ENCODE peak calls at places on chromosomes 3 and 15, in four cellular contexts. D, P, A and Z are unnamed samples. For H3K4me1, the result is how much of the 10 kb centered on the place peaks cover.

GRCh38 chr15:95932676-95933075 is 397.8 kb upstream of the NR2F2 start:
- DNase-seq in D (no peak), P (no peak), A (no peak), Z (no peak)

GRCh38 chr15:80778964-80779657 is at the start of gene CEMIP:
- DNase-seq in D (peak), P (peak), A (peak), Z (peak)

GRCh38 chr3:99837715-99838114 is 20.1 kb downstream of the CMSS1 start:
- DNase-seq in D (no peak), P (no peak), A (no peak), Z (no peak)

GRCh38 chr3:3080309-3080708 is 29.9 kb downstream of the IL5RA start:
- DNase-seq in D (no peak), P (no peak), A (no peak), Z (no peak)

GRCh38 chr3:115698851-115699535 is 75.7 kb downstream of the GAP43 start:
- DNase-seq in D (no peak), P (peak), A (no peak), Z (peak)

GRCh38 chr3:78868570-78868969 is 899.2 kb downstream of the ROBO1 start:
- DNase-seq in D (no peak), P (no peak), A (no peak), Z (no peak)

GRCh38 chr3:107516475-107516874 is 6.3 kb upstream of the BBX start:
- DNase-seq in D (no peak), P (no peak), A (no peak), Z (no peak)

GRCh38 chr3:49803464-49804140 is 541 bp downstream of the INKA1 start:
- DNase-seq in D (no peak), P (no peak), A (no peak), Z (peak)

GRCh38 chr15:39451121-39451698 is 129.7 kb upstream of the THBS1 start:
- DNase-seq in D (no peak), P (no peak), A (no peak), Z (no peak)

GRCh38 chr15:62068071-62068786 is 1.5 kb downstream of the C2CD4A start:
- DNase-seq in D (peak), P (peak), A (peak), Z (peak)

GRCh38 chr3:72820405-72820804 is 27.8 kb downstream of the SHQ1 start:
- DNase-seq in D (peak), P (peak), A (no peak), Z (no peak)

GRCh38 chr3:141979050-141979671 is 102.7 kb downstream of the ATP1B3 start:
- DNase-seq in D (no peak), P (no peak), A (no peak), Z (no peak)

GRCh38 chr3:187504435-187504834 is 136.2 kb downstream of the RTP4 start:
- DNase-seq in D (no peak), P (no peak), A (no peak), Z (no peak)

GRCh38 chr15:93829115-93829849 is 402.1 kb upstream of the MCTP2 start:
- DNase-seq in D (no peak), P (peak), A (no peak), Z (peak)

GRCh38 chr3:52471371-52472238 is 16.2 kb downstream of the NISCH start:
- DNase-seq in D (peak), P (peak), A (peak), Z (peak)

GRCh38 chr3:28624079-28624478 is 275.5 kb upstream of the AZI2 start:
- DNase-seq in D (peak), P (no peak), A (no peak), Z (no peak)

GRCh38 chr3:10806001-10806400 is 10.0 kb upstream of the SLC6A11 start:
- DNase-seq in D (no peak), P (no peak), A (no peak), Z (no peak)

GRCh38 chr3:101950985-101951733 is 101.8 kb downstream of the NFKBIZ start:
- DNase-seq in D (no peak), P (no peak), A (no peak), Z (no peak)

GRCh38 chr15:101429191-101429590 is 60.3 kb downstream of the PCSK6 start:
- DNase-seq in D (no peak), P (no peak), A (no peak), Z (no peak)

GRCh38 chr3:55609230-55610100 is 122.4 kb upstream of the WNT5A start:
- DNase-seq in D (no peak), P (no peak), A (no peak), Z (no peak)

GRCh38 chr3:161474139-161474538 is 22.5 kb upstream of the OTOL1 start:
- DNase-seq in D (no peak), P (no peak), A (no peak), Z (no peak)

GRCh38 chr15:22949074-22949547 is 31.1 kb downstream of the CYFIP1 start:
- DNase-seq in D (no peak), P (peak), A (no peak), Z (peak)

GRCh38 chr15:99564221-99565030 is 1.4 kb upstream of the MEF2A start:
- DNase-seq in D (no peak), P (peak), A (no peak), Z (no peak)

GRCh38 chr3:52253314-52254260 is 8.0 kb downstream of the PPM1M start:
- DNase-seq in D (peak), P (no peak), A (peak), Z (no peak)

GRCh38 chr15:90086868-90087268 is 15.4 kb downstream of the IDH2 start:
- DNase-seq in D (no peak), P (no peak), A (peak), Z (peak)

GRCh38 chr15:80609512-80609946 is 85.6 kb upstream of the ABHD17C start:
- DNase-seq in D (no peak), P (no peak), A (no peak), Z (peak)

GRCh38 chr3:173733029-173733652 is 335.6 kb downstream of the NLGN1 start:
- DNase-seq in D (no peak), P (no peak), A (no peak), Z (no peak)

GRCh38 chr15:45653702-45654424 is 19.0 kb downstream of the SQOR start:
- DNase-seq in D (no peak), P (no peak), A (no peak), Z (no peak)

GRCh38 chr15:48250640-48251076 is 44.6 kb downstream of the SLC12A1 start:
- DNase-seq in D (no peak), P (no peak), A (no peak), Z (peak)

GRCh38 chr15:25810631-25811077 is 52.5 kb downstream of the ATP10A start:
- DNase-seq in D (no peak), P (no peak), A (no peak), Z (no peak)

GRCh38 chr3:24492971-24493551 is 1.6 kb downstream of the THRB start:
- DNase-seq in D (no peak), P (no peak), A (no peak), Z (no peak)

GRCh38 chr3:55818485-55818884 is 331.4 kb upstream of the WNT5A start:
- DNase-seq in D (no peak), P (no peak), A (no peak), Z (no peak)

DNA sequence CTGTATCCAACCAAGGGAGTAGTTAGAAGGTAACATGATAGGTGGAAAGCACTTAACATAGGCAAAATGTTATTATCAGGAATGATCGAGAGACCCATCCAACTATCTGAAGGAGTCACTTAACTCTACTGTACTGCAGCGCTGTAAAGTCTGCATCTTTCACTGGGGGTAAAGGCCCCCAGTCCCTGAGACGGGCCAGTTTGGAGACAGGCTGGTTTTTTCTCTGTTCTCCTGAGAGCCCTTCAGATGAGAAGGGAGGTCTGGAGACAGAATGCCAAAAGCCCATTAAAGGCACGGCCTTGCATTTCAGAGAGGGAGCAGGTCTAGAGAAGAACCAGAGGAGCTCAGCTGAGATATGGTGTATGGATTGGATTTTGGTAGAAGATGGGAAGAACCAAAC is 71.3 kb upstream of the CGNL1 start:
- DNase-seq in D (no peak), P (no peak), A (no peak), Z (no peak)
- H3K4me1 ChIP-seq in D (under half), P (under half), A (under half), Z (under half)

GRCh38 chr15:85691350-85692240 is 103.1 kb downstream of the KLHL25 start:
- DNase-seq in D (peak), P (no peak), A (no peak), Z (no peak)

GRCh38 chr15:85693277-85693676 is 101.4 kb downstream of the KLHL25 start:
- DNase-seq in D (no peak), P (no peak), A (no peak), Z (no peak)

GRCh38 chr15:85692873-85693272 is 101.9 kb downstream of the KLHL25 start:
- DNase-seq in D (peak), P (no peak), A (no peak), Z (no peak)

GRCh38 chr15:85690546-85691226 is 104.0 kb downstream of the KLHL25 start:
- DNase-seq in D (no peak), P (no peak), A (no peak), Z (no peak)

GRCh38 chr15:85694086-85694485 is 100.6 kb downstream of the KLHL25 start:
- DNase-seq in D (no peak), P (no peak), A (no peak), Z (no peak)
- H3K4me3 ChIP-seq in D (no peak), P (no peak), A (no peak), Z (no peak)

GRCh38 chr3:127820221-127820870 is 2.0 kb downstream of the MGLL start:
- DNase-seq in D (no peak), P (no peak), A (peak), Z (peak)
- TF ChIP-seq CTCF in D (no peak), P (no peak), A (no peak), Z (peak)

GRCh38 chr3:129616713-129617112 is 10.2 kb upstream of the PLXND1 start:
- DNase-seq in D (no peak), P (peak), A (no peak), Z (no peak)

GRCh38 chr3:129618186-129618820 is 11.8 kb upstream of the PLXND1 start:
- DNase-seq in D (no peak), P (peak), A (peak), Z (no peak)

GRCh38 chr3:129618901-129619671 is 12.6 kb upstream of the PLXND1 start:
- DNase-seq in D (no peak), P (peak), A (peak), Z (no peak)

GRCh38 chr3:129616291-129616690 is 9.8 kb upstream of the PLXND1 start:
- DNase-seq in D (no peak), P (no peak), A (no peak), Z (no peak)

DNA sequence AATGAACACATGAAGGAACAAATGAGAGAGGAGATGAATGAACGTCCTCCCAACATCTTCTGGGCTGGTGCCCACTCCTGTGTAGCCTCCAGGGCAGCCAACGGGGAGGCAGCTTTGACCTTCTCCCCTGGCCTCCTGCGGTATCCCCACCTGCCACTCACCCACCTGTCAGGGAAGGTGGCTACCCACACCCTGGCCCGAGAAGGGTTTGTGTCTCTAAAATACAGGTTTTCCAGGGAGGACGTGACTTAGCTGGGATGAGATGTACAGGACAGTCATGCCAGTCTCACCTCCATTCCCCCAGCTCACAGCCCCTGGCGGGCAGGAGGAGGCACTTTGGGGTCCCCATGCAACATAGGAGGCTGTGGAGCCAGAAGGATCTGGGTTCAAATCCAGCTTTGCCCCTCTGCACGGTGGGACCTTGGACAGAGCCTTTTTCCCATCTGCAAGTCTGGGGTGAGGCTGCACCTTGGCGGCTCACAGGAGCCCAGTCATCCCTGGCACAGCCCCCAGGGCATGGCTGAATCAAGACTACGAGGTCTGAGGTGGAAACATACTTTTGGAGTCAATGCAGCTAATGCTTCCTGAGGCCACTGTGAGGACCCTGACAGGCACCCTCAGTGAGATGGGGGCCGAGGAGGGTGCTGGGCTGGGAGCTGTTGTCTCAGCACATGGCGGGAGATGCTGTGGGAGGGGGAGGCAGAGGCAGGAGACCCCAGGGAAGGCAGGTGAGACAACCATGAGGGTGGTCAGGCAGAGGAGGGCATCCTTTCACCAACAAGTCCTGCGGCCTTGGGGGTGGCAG is 11.1 kb upstream of the PLXND1 start:
- DNase-seq in D (no peak), P (no peak), A (peak), Z (no peak)
- H3K4me1 ChIP-seq in D (half or more), P (half or more), A (half or more), Z (under half)

DNA sequence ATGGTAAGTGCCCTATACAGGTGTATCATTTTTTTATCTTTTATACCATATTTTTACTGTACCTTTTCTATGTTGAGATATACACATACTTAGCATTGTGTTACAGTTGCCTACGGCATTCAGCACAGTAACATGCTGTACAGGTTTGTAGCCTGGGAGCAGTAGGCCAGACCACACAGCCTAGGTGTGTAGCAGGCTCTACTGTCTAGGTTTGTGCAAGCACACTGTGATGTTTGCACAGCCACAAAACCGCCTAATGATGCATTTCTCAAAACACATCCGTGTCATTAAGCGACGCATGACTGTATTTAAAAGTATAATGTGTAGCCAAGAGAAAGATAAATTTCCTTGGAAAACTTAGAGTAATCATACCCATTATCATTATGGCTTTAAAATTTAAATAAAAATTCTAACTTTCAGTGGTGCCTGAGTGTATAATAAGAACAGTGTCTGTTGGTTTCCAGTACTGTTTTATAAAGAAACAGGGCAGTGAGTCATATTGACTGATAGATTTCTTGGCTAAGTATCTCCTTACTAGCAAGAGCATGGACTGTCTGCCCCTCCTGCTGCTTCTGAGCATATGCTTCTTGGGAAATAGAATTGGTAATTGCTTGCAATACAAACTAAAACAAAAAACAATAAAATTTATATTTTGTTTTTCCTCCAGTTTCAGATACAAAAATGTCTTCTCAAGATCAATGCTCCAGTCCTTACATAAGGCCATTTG is 18.3 kb downstream of the CALML4 start:
- DNase-seq in D (no peak), P (no peak), A (no peak), Z (no peak)
- H3K4me3 ChIP-seq in D (no peak), P (no peak), A (no peak), Z (no peak)

DNA sequence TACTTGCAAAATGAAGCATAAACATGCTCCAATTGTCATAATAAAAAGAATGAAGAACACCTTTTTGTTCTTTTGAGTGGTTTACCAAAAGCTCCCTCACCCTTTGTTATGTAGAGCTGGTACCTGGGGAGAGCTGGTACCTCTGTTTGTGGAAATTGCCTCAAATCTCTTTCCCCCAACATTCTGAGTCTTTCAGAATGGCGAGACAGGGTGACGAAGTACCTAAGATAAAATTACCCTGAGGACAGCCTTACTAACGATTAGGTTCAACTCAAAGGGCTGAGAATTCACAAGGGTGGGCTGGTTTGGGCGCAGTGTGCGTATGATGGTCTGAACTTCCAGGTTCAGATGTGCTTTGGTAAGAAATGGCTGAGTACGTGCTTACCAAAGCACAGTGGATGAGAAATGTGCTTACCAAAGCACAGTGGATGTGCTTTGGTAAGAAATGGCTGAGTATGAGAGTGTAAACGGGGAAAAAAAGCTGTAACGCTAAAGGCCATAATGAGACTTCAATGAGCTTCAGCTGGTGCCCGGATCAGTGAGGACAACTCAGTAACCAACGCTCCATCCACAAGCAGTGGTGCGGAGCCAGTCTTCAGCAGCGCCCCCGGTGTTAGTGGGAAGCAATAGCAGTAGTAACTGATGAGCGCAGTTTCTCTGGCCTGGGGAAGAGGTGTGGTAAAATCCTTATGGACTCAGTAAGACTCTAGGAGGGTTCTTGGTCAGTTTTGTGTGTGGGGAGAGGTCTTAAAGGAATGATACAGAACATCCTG is 72.3 kb upstream of the LRIG1 start:
- DNase-seq in D (no peak), P (no peak), A (no peak), Z (peak)
- TF ChIP-seq CTCF in D (no peak), P (no peak), A (no peak), Z (peak)